ENCODE peak calls at places on chromosomes 6 and 20, in six cellular contexts. W, B, J, P, I and M are unnamed samples.

GRCh38 chr20:45307076-45307645 is 521 bp downstream of the RBPJL start:
- DNase-seq in W (no peak), B (no peak), J (no peak), P (no peak), I (no peak), M (no peak)

GRCh38 chr6:3852391-3852790 is 3.2 kb downstream of the FAM50B start:
- DNase-seq in W (no peak), B (no peak), J (no peak), P (no peak), I (no peak), M (no peak)

GRCh38 chr20:53939554-53940355 is 130.6 kb downstream of the BCAS1 start:
- DNase-seq in W (peak; percentile 93), B (peak; percentile 97), J (peak; percentile 97), P (peak; percentile 41), I (peak; percentile 52), M (peak; percentile 95)

GRCh38 chr20:61861054-61861841 is 204.4 kb downstream of the TAF4 start:
- DNase-seq in W (no peak), B (no peak), J (no peak), P (no peak), I (no peak), M (no peak)

GRCh38 chr6:2526766-2527165 is 224.0 kb downstream of the MYLK4 start:
- DNase-seq in W (no peak), B (no peak), J (no peak), P (no peak), I (no peak), M (no peak)

GRCh38 chr6:154842828-154843227 is 109.6 kb downstream of the SCAF8 start:
- DNase-seq in W (no peak), B (no peak), J (no peak), P (no peak), I (no peak), M (peak; percentile 72)

GRCh38 chr20:19427913-19428800 is 215.7 kb downstream of the SLC24A3 start:
- DNase-seq in W (no peak), B (no peak), J (no peak), P (no peak), I (no peak), M (no peak)

GRCh38 chr6:18100296-18100695 is 22.2 kb downstream of the NHLRC1 start:
- DNase-seq in W (no peak), B (no peak), J (no peak), P (no peak), I (no peak), M (no peak)

GRCh38 chr6:34237722-34238506 is 1.2 kb downstream of the HMGA1 start:
- DNase-seq in W (no peak), B (no peak), J (no peak), P (no peak), I (peak; percentile 62), M (peak; percentile 36)

GRCh38 chr20:35226775-35227681 is 538 bp downstream of the MMP24 start:
- DNase-seq in W (peak; percentile 58), B (peak; percentile 43), J (peak; percentile 30), P (no peak), I (no peak), M (peak; percentile 64)

GRCh38 chr6:170040115-170040500 is 250.8 kb downstream of the DLL1 start:
- DNase-seq in W (no peak), B (no peak), J (no peak), P (no peak), I (no peak), M (no peak)

GRCh38 chr20:51837876-51838420 is 35.6 kb upstream of the SALL4 start:
- DNase-seq in W (no peak), B (no peak), J (no peak), P (no peak), I (no peak), M (no peak)

GRCh38 chr20:32626407-32626806 is 41.3 kb upstream of the NOL4L start:
- DNase-seq in W (no peak), B (no peak), J (no peak), P (no peak), I (no peak), M (no peak)

GRCh38 chr6:148835920-148836441 is 89.2 kb downstream of the UST start:
- DNase-seq in W (no peak), B (peak; percentile 59), J (no peak), P (no peak), I (no peak), M (no peak)

GRCh38 chr20:24382775-24383174 is 86.7 kb upstream of the SYNDIG1 start:
- DNase-seq in W (no peak), B (no peak), J (no peak), P (no peak), I (no peak), M (no peak)

GRCh38 chr6:96468281-96468680 is 53.3 kb upstream of the UFL1 start:
- DNase-seq in W (no peak), B (no peak), J (no peak), P (no peak), I (no peak), M (no peak)

GRCh38 chr20:63944078-63944941 is 11.9 kb downstream of the UCKL1 start:
- DNase-seq in W (no peak), B (no peak), J (peak; percentile 25), P (no peak), I (no peak), M (no peak)

GRCh38 chr6:43054206-43054943 is 724 bp upstream of the CUL7 start:
- DNase-seq in W (no peak), B (no peak), J (no peak), P (no peak), I (no peak), M (peak; percentile 89)

GRCh38 chr20:40265872-40266533 is 423.0 kb downstream of the MAFB start:
- DNase-seq in W (no peak), B (peak; percentile 59), J (peak; percentile 33), P (no peak), I (no peak), M (peak; percentile 79)

GRCh38 chr20:23289249-23289648 is 61.3 kb upstream of the NXT1 start:
- DNase-seq in W (no peak), B (no peak), J (no peak), P (no peak), I (no peak), M (no peak)

GRCh38 chr6:159953091-159953581 is 15.7 kb upstream of the IGF2R start:
- DNase-seq in W (peak; percentile 71), B (peak; percentile 96), J (peak; percentile 67), P (no peak), I (no peak), M (no peak)

GRCh38 chr6:106155219-106155830 is 69.2 kb downstream of the PRDM1 start:
- DNase-seq in W (no peak), B (no peak), J (no peak), P (no peak), I (no peak), M (no peak)

GRCh38 chr20:11451793-11452291 is 465.9 kb upstream of the BTBD3 start:
- DNase-seq in W (no peak), B (peak; percentile 16), J (no peak), P (no peak), I (no peak), M (no peak)

GRCh38 chr20:55439057-55439456 is 566.3 kb downstream of the CBLN4 start:
- DNase-seq in W (no peak), B (no peak), J (no peak), P (no peak), I (no peak), M (no peak)